ENCODE peak calls at places on chromosomes 11 and 22, in eight cellular contexts. S is iris pigment epithelial cell; T is stimulated activated CD4-positive, alpha-beta T cell treated with anti-CD3 and anti-CD28 coated beads, TNF-alpha, amount 100 ng/mL, for 24 hours; B is mesothelial cell of epicardium; I is skeletal muscle cell; F is A172; K is SW480; A is effector memory CD4-positive, alpha-beta T cell. J is an unnamed sample.

GRCh38 chr11:119100246-119100959 is 1.2 kb downstream of the DPAGT1 start:
- DNase-seq in S (peak), T (no peak), B (no peak), I (no peak), F (peak), K (peak), A (no peak), J (no peak)

GRCh38 chr11:10125522-10126133 is 168.4 kb downstream of the SBF2 start:
- DNase-seq in S (no peak), T (no peak), B (no peak), I (no peak), F (no peak), K (no peak), A (no peak), J (no peak)

GRCh38 chr11:32447252-32447651 is 11.9 kb upstream of the WT1 start:
- DNase-seq in S (no peak), T (no peak), B (no peak), I (no peak), F (no peak), K (no peak), A (no peak), J (no peak)

GRCh38 chr22:39852799-39853198 is 40.8 kb downstream of the ENTHD1 start:
- DNase-seq in S (no peak), T (no peak), B (no peak), I (no peak), F (no peak), K (no peak), A (no peak), J (no peak)

GRCh38 chr11:32333335-32333991 is 101.9 kb downstream of the WT1 start:
- DNase-seq in S (peak), T (no peak), B (peak), I (no peak), F (no peak), K (peak), A (no peak), J (peak)

GRCh38 chr11:130194241-130195023 is 34.9 kb downstream of the ST14 start:
- DNase-seq in S (no peak), T (no peak), B (no peak), I (no peak), F (no peak), K (no peak), A (no peak), J (no peak)

GRCh38 chr22:48803993-48804810 is 1023.5 kb downstream of the BRD1 start:
- DNase-seq in S (no peak), T (no peak), B (no peak), I (no peak), F (no peak), K (no peak), A (no peak), J (no peak)

GRCh38 chr22:36465232-36466021 is 16.0 kb downstream of the TXN2 start:
- DNase-seq in S (peak), T (no peak), B (no peak), I (peak), F (peak), K (peak), A (no peak), J (no peak)

GRCh38 chr11:60771879-60772525 is 13.1 kb upstream of the MS4A10 start:
- DNase-seq in S (peak), T (no peak), B (no peak), I (no peak), F (peak), K (peak), A (no peak), J (no peak)

GRCh38 chr11:2100361-2101170 is 38.6 kb downstream of the IGF2 start:
- DNase-seq in S (no peak), T (no peak), B (no peak), I (no peak), F (no peak), K (no peak), A (no peak), J (no peak)

GRCh38 chr22:17121235-17122195 is at the start of gene TMEM121B:
- DNase-seq in S (peak), T (no peak), B (no peak), I (peak), F (peak), K (peak), A (no peak), J (peak)

GRCh38 chr22:29311468-29312217 is 3.9 kb downstream of the RASL10A start:
- DNase-seq in S (no peak), T (no peak), B (no peak), I (no peak), F (no peak), K (no peak), A (no peak), J (no peak)

GRCh38 chr11:69089258-69089657 is 40.5 kb downstream of the TPCN2 start:
- DNase-seq in S (peak), T (no peak), B (no peak), I (peak), F (peak), K (peak), A (no peak), J (no peak)

GRCh38 chr11:20661850-20662249 is 7.5 kb upstream of the NELL1 start:
- DNase-seq in S (no peak), T (no peak), B (no peak), I (no peak), F (no peak), K (no peak), A (no peak), J (no peak)

GRCh38 chr11:8382436-8383053 is 118.9 kb upstream of the LMO1 start:
- DNase-seq in S (peak), T (no peak), B (no peak), I (peak), F (peak), K (no peak), A (no peak), J (no peak)

GRCh38 chr11:119319702-119320592 is 3.0 kb upstream of the MCAM start:
- DNase-seq in S (no peak), T (no peak), B (no peak), I (no peak), F (no peak), K (no peak), A (no peak), J (peak)

GRCh38 chr11:30990625-30991348 is 378.8 kb downstream of the DCDC1 start:
- DNase-seq in S (no peak), T (no peak), B (no peak), I (no peak), F (no peak), K (no peak), A (no peak), J (no peak)

J was measured in nucleus accumbens.